ENCODE peak calls at places on chromosomes 1 and 21, in eight cellular contexts. E, W, Y, U, Q, I, F and A are unnamed samples.

GRCh38 chr1:17922833-17923232 is 167.7 kb downstream of the ACTL8 start:
- DNase-seq in W (peak), E (peak), U (peak), I (peak), Y (peak), Q (peak), F (no peak), A (peak)

GRCh38 chr1:86833461-86834215 is 80.3 kb downstream of the SELENOF start:
- DNase-seq in W (peak), E (peak), Q (peak), U (peak), F (peak), I (peak), Y (peak), A (peak)

GRCh38 chr21:38619865-38620513 is 121.7 kb upstream of the ERG start:
- DNase-seq in Y (no peak), W (no peak), I (peak), U (no peak), F (no peak), Q (no peak), E (no peak), A (no peak)

GRCh38 chr1:211469938-211470529 is 21.9 kb downstream of the RD3 start:
- DNase-seq in Q (peak), I (peak), Y (no peak), F (no peak), U (no peak), W (peak), E (peak), A (peak)

GRCh38 chr1:35432231-35432630 is 125.0 kb downstream of the KIAA0319L start:
- DNase-seq in W (no peak), Y (no peak), Q (peak), U (no peak), I (no peak), E (no peak), F (no peak), A (no peak)

GRCh38 chr1:18045206-18045605 is 62.4 kb upstream of the IGSF21 start:
- DNase-seq in F (no peak), Q (no peak), Y (no peak), W (no peak), U (no peak), I (no peak), E (no peak), A (no peak)

GRCh38 chr1:24643362-24644346 is 552 bp downstream of the SRRM1 start:
- DNase-seq in Q (no peak), F (no peak), I (peak), Y (no peak), E (no peak), W (no peak), U (no peak), A (no peak)

GRCh38 chr1:85894651-85895050 is 186.4 kb upstream of the ZNHIT6 start:
- DNase-seq in I (peak), W (no peak), Y (no peak), E (peak), U (peak), Q (no peak), F (no peak), A (peak)

GRCh38 chr1:201505505-201505893 is 1.4 kb downstream of the CSRP1 start:
- DNase-seq in I (peak), U (no peak), Q (no peak), E (peak), W (peak), F (peak), Y (no peak), A (no peak)

GRCh38 chr1:172499636-172500141 is 33.3 kb upstream of the SUCO start:
- DNase-seq in W (no peak), I (peak), E (peak), Y (no peak), Q (no peak), U (no peak), F (no peak), A (no peak)

GRCh38 chr1:29123871-29124365 is at the start of gene TMEM200B:
- DNase-seq in Q (no peak), W (no peak), Y (no peak), I (no peak), F (no peak), E (no peak), U (no peak), A (no peak)

GRCh38 chr1:164613176-164613575 is 54.2 kb downstream of the PBX1 start:
- DNase-seq in E (no peak), I (no peak), Y (no peak), W (no peak), U (no peak), F (no peak), Q (no peak), A (no peak)

GRCh38 chr1:181160322-181160721 is 71.8 kb downstream of the IER5 start:
- DNase-seq in U (no peak), E (no peak), F (no peak), Q (no peak), I (no peak), W (no peak), Y (no peak), A (no peak)

GRCh38 chr1:181353526-181353925 is 129.8 kb upstream of the CACNA1E start:
- DNase-seq in W (no peak), I (no peak), E (no peak), F (no peak), Q (no peak), Y (no peak), U (no peak), A (no peak)

GRCh38 chr1:201543871-201544521 is 5.1 kb downstream of the NAV1 start:
- DNase-seq in F (no peak), I (no peak), U (no peak), Q (no peak), W (no peak), E (no peak), Y (no peak), A (no peak)

GRCh38 chr1:67945733-67946374 is 104.6 kb downstream of the DIRAS3 start:
- DNase-seq in Y (no peak), U (no peak), Q (no peak), W (peak), E (no peak), F (no peak), I (peak), A (peak)

GRCh38 chr1:246959944-246960693 is 28.4 kb upstream of the AHCTF1 start:
- DNase-seq in Q (no peak), Y (peak), W (no peak), I (no peak), F (peak), U (no peak), E (no peak), A (no peak)

GRCh38 chr21:38631676-38632075 is 133.4 kb upstream of the ERG start:
- DNase-seq in W (no peak), Y (no peak), E (peak), F (no peak), U (no peak), I (no peak), Q (no peak), A (no peak)

GRCh38 chr1:22826630-22827580 is 116.3 kb downstream of the EPHB2 start:
- DNase-seq in F (no peak), U (no peak), Y (no peak), E (no peak), W (peak), I (peak), Q (no peak), A (no peak)

GRCh38 chr21:40054403-40054802 is 187.2 kb downstream of the PCP4 start:
- DNase-seq in W (peak), F (no peak), E (no peak), U (no peak), I (peak), Q (no peak), Y (no peak), A (peak)

GRCh38 chr1:247182994-247183393 is 11.2 kb upstream of the ZNF124 start:
- DNase-seq in Q (no peak), W (no peak), Y (no peak), F (no peak), I (no peak), E (no peak), U (no peak), A (no peak)